ENCODE peak calls at places on chromosomes 4 and X, in seven cellular contexts. K is caudate nucleus, Z is colonic mucosa, A is esophagus squamous epithelium, L is adrenal gland, M is GM13976, F is lung microvascular endothelial cell. G is an unnamed sample.

GRCh38 chr4:153790962-153791551 is 2.2 kb upstream of the SFRP2 start:
- DNase-seq in L (no peak), M (peak), K (no peak), A (no peak), F (no peak), Z (no peak), G (no peak)

GRCh38 chr4:54779797-54780196 is 122.0 kb downstream of the KIT start:
- DNase-seq in F (no peak), M (no peak), Z (no peak), K (no peak), L (no peak), A (no peak), G (no peak)

GRCh38 chr4:158938462-158939044 is 164.3 kb upstream of the RAPGEF2 start:
- DNase-seq in F (no peak), A (no peak), M (no peak), K (no peak), Z (no peak), L (no peak), G (no peak)

GRCh38 chrX:117376460-117376859 is 740.1 kb downstream of the KLHL13 start:
- DNase-seq in K (no peak), L (no peak), A (no peak), M (no peak), F (no peak), Z (no peak), G (no peak)

GRCh38 chrX:134949271-134949670 is 41.5 kb upstream of the SMIM10 start:
- DNase-seq in M (no peak), K (no peak), A (no peak), F (peak), Z (no peak), L (peak), G (no peak)

GRCh38 chr4:2333356-2333841 is 71.5 kb upstream of the MXD4 start:
- DNase-seq in A (no peak), F (no peak), K (no peak), Z (peak), L (no peak), M (no peak), G (no peak)

GRCh38 chr4:165367040-165367439 is 11.8 kb upstream of the CPE start:
- DNase-seq in Z (no peak), K (no peak), A (no peak), M (no peak), F (no peak), L (peak), G (no peak)

GRCh38 chrX:118603981-118604380 is 108.4 kb downstream of the DOCK11 start:
- DNase-seq in Z (peak), A (no peak), F (peak), L (peak), K (no peak), M (peak), G (no peak)

GRCh38 chrX:13372203-13372980 is 52.5 kb upstream of the ATXN3L start:
- DNase-seq in F (peak), K (no peak), L (no peak), M (no peak), A (no peak), Z (no peak), G (no peak)

GRCh38 chr4:107689912-107690587 is 30.0 kb downstream of the PAPSS1 start:
- DNase-seq in Z (no peak), F (no peak), A (no peak), L (no peak), K (no peak), M (no peak), G (no peak)

GRCh38 chr4:16967722-16968121 is 69.3 kb upstream of the LDB2 start:
- DNase-seq in M (no peak), A (peak), Z (peak), F (no peak), L (peak), K (no peak), G (no peak)

GRCh38 chr4:85812776-85813175 is 337.8 kb downstream of the ARHGAP24 start:
- DNase-seq in K (no peak), A (no peak), M (no peak), L (no peak), Z (no peak), F (no peak), G (no peak)

G was measured in SIG-M5.